ENCODE peak calls at places on chromosome 19, in nine cellular contexts. Z is cardiac septum; G is substantia nigra; M is AG20443; N is activated T-helper 1 cell treated with anti-CD3 and anti-CD28 coated beads, Interleukin-12 subunit alpha, Interleukin-12 subunit beta, Interleukin-2, Interleukin-4 antibody, amounts not matched to agents 30 ng/mL and 10 ng/mL and 1 ng/mL, durations not matched to agents 14 hours and 24 hours and 36 hours; D is left ventricle myocardium inferior; C is brain pericyte; A is stimulated activated CD4-positive, alpha-beta T cell treated with anti-CD3 and anti-CD28 coated beads, Interleukin-15, amount 100 ng/mL, for 24 hours; H is memory B cell. U is an unnamed sample.

GRCh38 chr19:10760268-10760944 is 42.5 kb downstream of the DNM2 start:
- DNase-seq in Z (no peak), G (no peak), M (peak; percentile 20), N (no peak), D (no peak), C (no peak), A (peak; percentile 57), H (peak; percentile 41), U (no peak)

GRCh38 chr19:4557186-4557970 is 2.1 kb downstream of the SEMA6B start:
- DNase-seq in Z (no peak), G (no peak), M (no peak), N (no peak), D (no peak), C (no peak), A (peak; percentile 51), H (no peak), U (no peak)

GRCh38 chr19:51726049-51726448 is 2.3 kb upstream of the HAS1 start:
- DNase-seq in Z (no peak), G (peak; percentile 94), M (peak; percentile 94), N (no peak), D (peak; percentile 50), C (no peak), A (no peak), H (no peak), U (peak; percentile 74)

GRCh38 chr19:8302357-8302691 is 5.8 kb downstream of the CD320 start:
- DNase-seq in Z (peak; percentile 84), G (no peak), M (no peak), N (no peak), D (peak; percentile 79), C (no peak), A (peak; percentile 2), H (no peak), U (peak; percentile 86)

GRCh38 chr19:6276447-6276846 is 3.3 kb downstream of the MLLT1 start:
- DNase-seq in Z (no peak), G (no peak), M (peak; percentile 80), N (no peak), D (peak; percentile 53), C (no peak), A (no peak), H (no peak), U (peak; percentile 80)

GRCh38 chr19:58196911-58197616 is 14.2 kb downstream of the ZNF274 start:
- DNase-seq in Z (no peak), G (no peak), M (no peak), N (no peak), D (no peak), C (no peak), A (no peak), H (no peak), U (no peak)

GRCh38 chr19:38837656-38838121 is 6.1 kb upstream of the ECH1 start:
- DNase-seq in Z (no peak), G (no peak), M (no peak), N (no peak), D (no peak), C (no peak), A (no peak), H (no peak), U (peak; percentile 9)

GRCh38 chr19:1749373-1750342 is 3.6 kb upstream of the ONECUT3 start:
- DNase-seq in Z (no peak), G (no peak), M (no peak), N (no peak), D (no peak), C (no peak), A (no peak), H (no peak), U (no peak)

GRCh38 chr19:30112171-30112570 is 170.1 kb downstream of the URI1 start:
- DNase-seq in Z (no peak), G (no peak), M (no peak), N (no peak), D (no peak), C (no peak), A (no peak), H (no peak), U (no peak)

GRCh38 chr19:18421371-18421959 is 2.3 kb downstream of the SSBP4 start:
- DNase-seq in Z (no peak), G (no peak), M (no peak), N (no peak), D (no peak), C (no peak), A (no peak), H (no peak), U (no peak)

GRCh38 chr19:35153701-35154534 is 617 bp upstream of the FXYD5 start:
- DNase-seq in Z (no peak), G (no peak), M (peak; percentile 76), N (peak; percentile 65), D (no peak), C (no peak), A (peak; percentile 88), H (peak; percentile 68), U (peak; percentile 48)

GRCh38 chr19:33488826-33489225 is 32.8 kb downstream of the PEPD start:
- DNase-seq in Z (peak; percentile 66), G (no peak), M (no peak), N (no peak), D (no peak), C (no peak), A (no peak), H (no peak), U (no peak)

GRCh38 chr19:3606690-3607289 is at the start of gene TBXA2R:
- DNase-seq in Z (peak; percentile 88), G (peak; percentile 53), M (peak; percentile 94), N (peak; percentile 26), D (peak; percentile 81), C (no peak), A (peak; percentile 77), H (peak; percentile 67), U (peak; percentile 89)

GRCh38 chr19:13765395-13766094 is 1.2 kb downstream of the MRI1 start:
- DNase-seq in Z (no peak), G (no peak), M (no peak), N (no peak), D (no peak), C (no peak), A (no peak), H (no peak), U (no peak)

GRCh38 chr19:38497907-38498306 is 64.4 kb downstream of the RYR1 start:
- DNase-seq in Z (no peak), G (no peak), M (no peak), N (no peak), D (no peak), C (no peak), A (no peak), H (no peak), U (no peak)

GRCh38 chr19:43354305-43354627 is 780 bp downstream of the CD177 start:
- DNase-seq in Z (no peak), G (no peak), M (no peak), N (no peak), D (no peak), C (no peak), A (no peak), H (no peak), U (no peak)

GRCh38 chr19:7366701-7367420 is 18.1 kb downstream of the ARHGEF18 start:
- DNase-seq in Z (no peak), G (no peak), M (no peak), N (peak; percentile 22), D (no peak), C (no peak), A (peak; percentile 49), H (no peak), U (no peak)

GRCh38 chr19:49676136-49676689 is 858 bp upstream of the PRMT1 start:
- DNase-seq in Z (peak; percentile 90), G (peak; percentile 92), M (peak; percentile 86), N (no peak), D (peak; percentile 86), C (no peak), A (no peak), H (peak; percentile 57), U (peak; percentile 90)

GRCh38 chr19:20287070-20287469 is 120.1 kb downstream of the ZNF486 start:
- DNase-seq in Z (no peak), G (peak; percentile 54), M (no peak), N (no peak), D (no peak), C (no peak), A (no peak), H (no peak), U (no peak)

GRCh38 chr19:20078696-20079095 is 896 bp downstream of the ZNF90 start:
- DNase-seq in Z (no peak), G (no peak), M (peak; percentile 14), N (no peak), D (peak; percentile 18), C (no peak), A (peak; percentile 37), H (no peak), U (peak; percentile 9)

GRCh38 chr19:44819246-44819832 is 10.4 kb downstream of the BCAM start:
- DNase-seq in Z (no peak), G (no peak), M (no peak), N (no peak), D (no peak), C (no peak), A (no peak), H (no peak), U (no peak)